ENCODE peak calls at places on chromosome 4, in eight cellular contexts. C is NCI-H82; K is NCI-H345; S is NCI-H2081; Y is stimulated activated CD4-positive, alpha-beta T cell treated with anti-CD3 and anti-CD28 coated beads, Interleukin-2, amount 100 ng/mL, for 48 hours; A is iPS DF 19.7; G is head of caudate nucleus; V is mucosa of gallbladder. N is an unnamed sample.
A peak's percentile ranks its signal among the peaks of the same experiment; 100 is the strongest.

GRCh38 chr4:82739292-82740190 is 59.1 kb downstream of the SCD5 start:
- DNase-seq in C (peak; percentile 73), K (no peak), S (no peak), Y (peak; percentile 87), A (no peak), G (peak; percentile 74), V (peak; percentile 47), N (peak; percentile 91)

GRCh38 chr4:165294907-165295306 is 32.6 kb upstream of the MSMO1 start:
- DNase-seq in C (no peak), K (no peak), S (no peak), Y (no peak), A (no peak), G (no peak), V (no peak), N (no peak)

GRCh38 chr4:184169225-184169867 is 48.3 kb downstream of the ENPP6 start:
- DNase-seq in C (no peak), K (no peak), S (no peak), Y (no peak), A (no peak), G (no peak), V (no peak), N (no peak)

GRCh38 chr4:168797176-168797575 is 212.9 kb downstream of the CBR4 start:
- DNase-seq in C (no peak), K (no peak), S (no peak), Y (no peak), A (no peak), G (no peak), V (no peak), N (no peak)

GRCh38 chr4:102554482-102554881 is 53.3 kb downstream of the NFKB1 start:
- DNase-seq in C (no peak), K (no peak), S (no peak), Y (no peak), A (no peak), G (peak; percentile 17), V (no peak), N (no peak)

GRCh38 chr4:41719417-41719816 is 29.1 kb downstream of the PHOX2B start:
- DNase-seq in C (no peak), K (no peak), S (no peak), Y (no peak), A (no peak), G (no peak), V (no peak), N (no peak)

GRCh38 chr4:74499986-74500781 is 55.2 kb downstream of the AREG start:
- DNase-seq in C (no peak), K (no peak), S (no peak), Y (no peak), A (no peak), G (no peak), V (no peak), N (no peak)

GRCh38 chr4:19135886-19136633 is 1114.5 kb upstream of the LCORL start:
- DNase-seq in C (no peak), K (no peak), S (no peak), Y (no peak), A (no peak), G (no peak), V (no peak), N (no peak)

GRCh38 chr4:135408109-135408508 is 1206.5 kb upstream of the PABPC4L start:
- DNase-seq in C (no peak), K (no peak), S (no peak), Y (no peak), A (no peak), G (no peak), V (no peak), N (no peak)

GRCh38 chr4:4950891-4951290 is 68.4 kb downstream of the CYTL1 start:
- DNase-seq in C (no peak), K (no peak), S (no peak), Y (no peak), A (no peak), G (peak; percentile 75), V (no peak), N (no peak)

GRCh38 chr4:87497141-87497540 is 32.0 kb downstream of the SPARCL1 start:
- DNase-seq in C (peak; percentile 7), K (no peak), S (no peak), Y (peak; percentile 13), A (no peak), G (no peak), V (no peak), N (no peak)

GRCh38 chr4:56728512-56728911 is 47.4 kb upstream of the HOPX start:
- DNase-seq in C (no peak), K (peak; percentile 78), S (peak; percentile 7), Y (no peak), A (no peak), G (no peak), V (peak; percentile 62), N (peak; percentile 79)

GRCh38 chr4:30760560-30760959 is 40.4 kb downstream of the PCDH7 start:
- DNase-seq in C (no peak), K (no peak), S (no peak), Y (no peak), A (no peak), G (no peak), V (no peak), N (no peak)

GRCh38 chr4:187996502-187997177 is 1.1 kb downstream of the ZFP42 start:
- DNase-seq in C (no peak), K (no peak), S (no peak), Y (no peak), A (no peak), G (no peak), V (no peak), N (no peak)

GRCh38 chr4:28675582-28675981 is 1814.9 kb downstream of the STIM2 start:
- DNase-seq in C (no peak), K (no peak), S (no peak), Y (no peak), A (no peak), G (no peak), V (no peak), N (no peak)

GRCh38 chr4:125986307-125986706 is 671.6 kb downstream of the FAT4 start:
- DNase-seq in C (no peak), K (no peak), S (no peak), Y (no peak), A (no peak), G (no peak), V (no peak), N (no peak)

GRCh38 chr4:187302456-187302855 is 578.8 kb upstream of the FAT1 start:
- DNase-seq in C (no peak), K (no peak), S (no peak), Y (no peak), A (no peak), G (no peak), V (no peak), N (no peak)

GRCh38 chr4:8861576-8862279 is 9.9 kb downstream of the HMX1 start:
- DNase-seq in C (no peak), K (no peak), S (no peak), Y (no peak), A (no peak), G (no peak), V (no peak), N (no peak)

GRCh38 chr4:10783351-10783750 is 98.8 kb upstream of the CLNK start:
- DNase-seq in C (no peak), K (no peak), S (no peak), Y (no peak), A (no peak), G (no peak), V (no peak), N (no peak)

GRCh38 chr4:5956285-5957021 is 61.8 kb downstream of the C4orf50 start:
- DNase-seq in C (peak; percentile 96), K (peak; percentile 94), S (peak; percentile 96), Y (no peak), A (no peak), G (no peak), V (peak; percentile 84), N (no peak)

GRCh38 chr4:41458689-41459088 is 79.3 kb upstream of the LIMCH1 start:
- DNase-seq in C (no peak), K (no peak), S (no peak), Y (no peak), A (no peak), G (no peak), V (no peak), N (no peak)

GRCh38 chr4:86670739-86671138 is 76.6 kb downstream of the PTPN13 start:
- DNase-seq in C (no peak), K (no peak), S (no peak), Y (no peak), A (no peak), G (no peak), V (no peak), N (no peak)

GRCh38 chr4:70801265-70801809 is 38.4 kb downstream of the GRSF1 start:
- DNase-seq in C (no peak), K (no peak), S (no peak), Y (no peak), A (no peak), G (no peak), V (no peak), N (no peak)

GRCh38 chr4:171920901-171921300 is 107.7 kb downstream of the GALNTL6 start:
- DNase-seq in C (no peak), K (no peak), S (no peak), Y (no peak), A (no peak), G (no peak), V (no peak), N (no peak)

GRCh38 chr4:145773581-145774234 is 93.8 kb downstream of the C4orf51 start:
- DNase-seq in C (no peak), K (no peak), S (no peak), Y (no peak), A (no peak), G (no peak), V (peak; percentile 50), N (no peak)

GRCh38 chr4:28354874-28355273 is 1494.2 kb downstream of the STIM2 start:
- DNase-seq in C (peak; percentile 67), K (no peak), S (peak; percentile 26), Y (no peak), A (no peak), G (no peak), V (no peak), N (no peak)

GRCh38 chr4:174739576-174739975 is 89.5 kb downstream of the GLRA3 start:
- DNase-seq in C (no peak), K (no peak), S (no peak), Y (no peak), A (no peak), G (no peak), V (no peak), N (no peak)

GRCh38 chr4:77917075-77917474 is 54.4 kb downstream of the MRPL1 start:
- DNase-seq in C (no peak), K (peak; percentile 71), S (no peak), Y (no peak), A (no peak), G (no peak), V (no peak), N (no peak)

GRCh38 chr4:11535333-11535732 is 106.6 kb upstream of the HS3ST1 start:
- DNase-seq in C (no peak), K (no peak), S (no peak), Y (no peak), A (no peak), G (no peak), V (no peak), N (no peak)

GRCh38 chr4:147101678-147102077 is 156.0 kb upstream of the TTC29 start:
- DNase-seq in C (no peak), K (no peak), S (no peak), Y (no peak), A (no peak), G (no peak), V (no peak), N (no peak)

GRCh38 chr4:106273831-106274230 is 42.2 kb downstream of the TBCK start:
- DNase-seq in C (no peak), K (no peak), S (no peak), Y (no peak), A (no peak), G (no peak), V (no peak), N (no peak)

GRCh38 chr4:155403886-155404285 is 27.1 kb upstream of the MAP9 start:
- DNase-seq in C (peak; percentile 66), K (peak; percentile 6), S (peak; percentile 48), Y (no peak), A (no peak), G (no peak), V (no peak), N (no peak)

GRCh38 chr4:9942139-9942538 is 79.2 kb downstream of the SLC2A9 start:
- DNase-seq in C (no peak), K (no peak), S (no peak), Y (no peak), A (no peak), G (no peak), V (no peak), N (no peak)

GRCh38 chr4:152747444-152747843 is 32.1 kb downstream of the TIGD4 start:
- DNase-seq in C (no peak), K (no peak), S (no peak), Y (no peak), A (no peak), G (no peak), V (no peak), N (no peak)